ENCODE peak calls at places on chromosomes 2 and 18, in four cellular contexts. D, E, A and X are unnamed samples.

GRCh38 chr2:118577202-118577601 is 270.2 kb downstream of the EN1 start:
- DNase-seq in D (peak), E (no peak), A (no peak), X (no peak)

GRCh38 chr2:68721482-68722071 is 13.0 kb upstream of the ARHGAP25 start:
- DNase-seq in D (no peak), E (no peak), A (no peak), X (no peak)

GRCh38 chr2:227406177-227407031 is 18.7 kb upstream of the SCYGR1 start:
- DNase-seq in D (peak), E (peak), A (peak), X (peak)

GRCh38 chr2:6866239-6866745 is 585 bp upstream of the CMPK2 start:
- DNase-seq in D (no peak), E (peak), A (no peak), X (peak)

GRCh38 chr2:55550368-55551102 is 31.0 kb downstream of the CFAP36 start:
- DNase-seq in D (peak), E (no peak), A (peak), X (no peak)

GRCh38 chr18:50277935-50278334 is 3.4 kb downstream of the MBD1 start:
- DNase-seq in D (no peak), E (no peak), A (no peak), X (no peak)

GRCh38 chr2:136051725-136052048 is 66.3 kb upstream of the DARS1 start:
- DNase-seq in D (no peak), E (no peak), A (no peak), X (no peak)

GRCh38 chr2:207469953-207470699 is 59.6 kb upstream of the CREB1 start:
- DNase-seq in D (no peak), E (no peak), A (no peak), X (no peak)

GRCh38 chr18:36187138-36187825 is at the start of gene MOCOS:
- DNase-seq in D (peak), E (peak), A (no peak), X (peak)

GRCh38 chr2:54092940-54093339 is 22.5 kb upstream of the ACYP2 start:
- DNase-seq in D (no peak), E (no peak), A (no peak), X (no peak)

GRCh38 chr2:112164876-112165275 is 26.7 kb downstream of the FBLN7 start:
- DNase-seq in D (no peak), E (no peak), A (no peak), X (no peak)

GRCh38 chr2:2648094-2648493 is 317.0 kb upstream of the MYT1L start:
- DNase-seq in D (no peak), E (no peak), A (no peak), X (no peak)

GRCh38 chr2:129757915-129758421 is 221.5 kb upstream of the RAB6C start:
- DNase-seq in D (no peak), E (no peak), A (no peak), X (no peak)

GRCh38 chr2:205685314-205686230 is 3.3 kb downstream of the NRP2 start:
- DNase-seq in D (peak), E (no peak), A (no peak), X (peak)

GRCh38 chr2:10497797-10498251 is 49.7 kb upstream of the ODC1 start:
- DNase-seq in D (peak), E (no peak), A (no peak), X (peak)

GRCh38 chr18:79629249-79629558 is 50.4 kb upstream of the CTDP1 start:
- DNase-seq in D (no peak), E (no peak), A (no peak), X (no peak)

GRCh38 chr2:158754303-158754611 is 40.9 kb upstream of the DAPL1 start:
- DNase-seq in D (no peak), E (no peak), A (no peak), X (no peak)

GRCh38 chr2:121442889-121443288 is 87.8 kb upstream of the RNU4ATAC start:
- DNase-seq in D (no peak), E (no peak), A (no peak), X (no peak)

GRCh38 chr2:138712212-138712979 is 67.8 kb downstream of the NXPH2 start:
- DNase-seq in D (peak), E (no peak), A (no peak), X (no peak)

GRCh38 chr18:48027401-48027931 is 97.0 kb upstream of the SMAD2 start:
- DNase-seq in D (peak), E (no peak), A (no peak), X (no peak)

GRCh38 chr2:100603945-100604633 is 41.3 kb downstream of the PDCL3 start:
- DNase-seq in D (peak), E (no peak), A (no peak), X (no peak)

GRCh38 chr18:78430171-78430857 is 549.3 kb upstream of the SALL3 start:
- DNase-seq in D (no peak), E (no peak), A (no peak), X (no peak)

GRCh38 chr18:29028560-29028959 is 851.6 kb upstream of the CDH2 start:
- DNase-seq in D (no peak), E (no peak), A (no peak), X (no peak)

GRCh38 chr2:161033059-161033660 is 127.1 kb upstream of the TANK start:
- DNase-seq in D (peak), E (no peak), A (no peak), X (no peak)

GRCh38 chr2:68319397-68320117 is at the start of gene CNRIP1:
- DNase-seq in D (peak), E (peak), A (no peak), X (peak)

GRCh38 chr2:104658840-104659591 is 194.9 kb upstream of the POU3F3 start:
- DNase-seq in D (no peak), E (no peak), A (no peak), X (no peak)

GRCh38 chr2:129885735-129886134 is 93.7 kb upstream of the RAB6C start:
- DNase-seq in D (no peak), E (no peak), A (no peak), X (no peak)

GRCh38 chr2:37682473-37682872 is 11.0 kb upstream of the CDC42EP3 start:
- DNase-seq in D (no peak), E (no peak), A (no peak), X (no peak)

GRCh38 chr18:2917255-2918047 is 70.6 kb downstream of the EMILIN2 start:
- DNase-seq in D (no peak), E (no peak), A (no peak), X (no peak)

GRCh38 chr2:6071536-6071935 is 379.4 kb downstream of the SOX11 start:
- DNase-seq in D (no peak), E (no peak), A (no peak), X (no peak)

GRCh38 chr18:8990276-8991031 is 112.0 kb upstream of the NDUFV2 start:
- DNase-seq in D (peak), E (no peak), A (no peak), X (peak)

GRCh38 chr2:60634443-60634842 is 81.0 kb upstream of the BCL11A start:
- DNase-seq in D (no peak), E (no peak), A (no peak), X (no peak)

GRCh38 chr2:40445467-40445866 is 6.4 kb downstream of the SLC8A1 start:
- DNase-seq in D (no peak), E (no peak), A (no peak), X (no peak)

DNA sequence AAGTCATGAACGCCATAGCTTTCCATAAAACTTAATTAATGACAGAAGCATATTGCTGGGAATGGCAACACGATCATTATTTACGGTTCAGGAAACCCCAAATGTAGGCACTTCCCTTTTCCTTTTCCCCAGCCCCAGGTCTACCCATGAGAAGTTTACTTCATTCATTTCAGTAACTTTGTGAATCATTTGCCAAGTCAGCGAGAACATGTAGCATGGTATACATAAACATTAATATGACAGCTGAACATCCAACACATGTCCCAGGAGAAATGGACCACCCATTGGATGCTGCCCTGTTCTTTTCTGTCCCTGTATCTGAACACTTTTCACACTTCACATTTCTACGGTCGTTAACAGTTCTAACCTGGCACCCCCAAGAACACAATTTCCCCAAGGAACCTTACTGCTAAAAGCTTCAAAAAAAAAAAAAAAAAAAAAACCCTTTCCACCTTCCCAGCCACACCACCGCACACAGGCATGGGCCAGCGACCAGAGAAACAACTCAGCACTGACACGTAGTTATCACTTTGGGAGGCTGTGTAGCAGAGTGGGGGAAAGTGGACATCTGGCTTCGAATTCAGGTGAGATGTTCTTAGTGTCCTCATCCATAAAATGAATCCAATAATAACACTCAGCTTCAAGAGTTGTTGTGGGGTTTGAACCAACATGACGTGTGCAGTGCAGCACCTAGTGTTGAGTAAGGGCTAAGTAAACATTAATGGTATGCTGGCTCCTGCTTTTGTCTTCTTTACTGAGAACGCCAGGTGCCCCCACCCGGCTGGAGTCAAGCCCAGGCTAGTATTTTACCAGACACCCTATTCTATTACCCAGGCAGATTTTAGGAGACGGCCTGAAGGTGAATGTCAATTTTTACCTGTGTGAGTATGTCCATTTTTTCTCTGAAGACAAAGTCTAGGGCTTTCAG is 371.5 kb downstream of the LNPK start:
- DNase-seq in D (no peak), E (no peak), A (no peak), X (peak)
- TF ChIP-seq CTCF in D (no peak), E (no peak), A (no peak), X (peak)

GRCh38 chr18:58139627-58140026 is 95.6 kb downstream of the NEDD4L start:
- DNase-seq in D (no peak), E (no peak), A (no peak), X (no peak)

GRCh38 chr18:58135806-58136331 is 91.8 kb downstream of the NEDD4L start:
- DNase-seq in D (peak), E (peak), A (no peak), X (no peak)

GRCh38 chr18:58140366-58141325 is 96.6 kb downstream of the NEDD4L start:
- DNase-seq in D (no peak), E (no peak), A (no peak), X (no peak)

GRCh38 chr18:58135170-58135569 is 91.1 kb downstream of the NEDD4L start:
- DNase-seq in D (peak), E (no peak), A (peak), X (no peak)

DNA sequence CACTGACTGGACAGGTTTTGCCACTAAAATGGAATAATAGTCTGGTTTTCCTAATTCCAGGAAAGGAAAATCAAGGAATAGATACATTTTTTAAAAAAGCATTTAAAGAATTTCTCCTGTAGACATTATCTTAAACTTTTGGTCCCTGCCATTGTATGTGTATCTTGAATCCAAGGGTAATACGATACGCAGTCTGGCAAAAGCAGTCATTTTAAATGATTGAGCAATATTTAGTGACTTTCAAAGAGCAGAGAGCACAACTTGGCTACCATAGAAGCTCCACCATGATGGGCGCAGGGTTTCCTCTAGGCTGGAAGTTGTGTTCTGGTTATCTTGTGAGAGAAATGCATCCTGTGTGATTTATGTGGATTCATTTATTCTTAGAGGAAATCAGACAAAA is 92.8 kb downstream of the NEDD4L start:
- DNase-seq in D (no peak), E (no peak), A (no peak), X (no peak)
- TF ChIP-seq CTCF in D (no peak), E (no peak), A (no peak), X (no peak)

GRCh38 chr2:218293715-218294429 is 1.6 kb upstream of the TMBIM1 start:
- DNase-seq in D (no peak), E (no peak), A (no peak), X (no peak)

GRCh38 chr2:218291934-218292699 is at the start of gene TMBIM1:
- DNase-seq in D (peak), E (peak), A (no peak), X (peak)

GRCh38 chr2:218294430-218294999 is 2.2 kb upstream of the TMBIM1 start:
- DNase-seq in D (no peak), E (no peak), A (no peak), X (no peak)

GRCh38 chr2:218291318-218291933 is 877 bp downstream of the TMBIM1 start:
- DNase-seq in D (no peak), E (peak), A (no peak), X (no peak)

DNA sequence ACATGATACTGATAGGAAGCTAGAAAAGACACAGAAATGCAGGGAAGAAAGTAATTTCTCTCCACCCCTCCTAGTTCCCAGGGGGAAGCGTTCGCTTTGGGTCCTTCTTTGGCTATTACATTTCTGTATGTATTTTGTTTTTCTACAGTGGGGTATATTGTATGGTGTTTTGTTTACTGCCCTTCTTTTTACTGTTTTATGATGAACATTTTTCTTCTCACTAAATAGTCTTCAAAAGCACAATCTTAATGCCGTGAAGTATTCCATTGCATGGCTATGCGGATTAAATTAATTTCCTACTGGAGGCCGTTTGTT is 354 bp upstream of the TMBIM1 start:
- DNase-seq in D (no peak), E (no peak), A (no peak), X (no peak)
- TF ChIP-seq CTCF in D (no peak), E (no peak), A (no peak), X (no peak)

GRCh38 chr2:73291461-73292315 is 1.7 kb downstream of the EGR4 start:
- DNase-seq in D (no peak), E (peak), A (no peak), X (no peak)
- TF ChIP-seq CTCF in D (no peak), E (no peak), A (no peak), X (no peak)

GRCh38 chr2:50872543-50872942 is 159.4 kb downstream of the NRXN1 start:
- DNase-seq in D (no peak), E (no peak), A (no peak), X (no peak)
- TF ChIP-seq CTCF in D (no peak), E (no peak), A (no peak), X (no peak)